ENCODE peak calls at places on chromosomes 16 and 17, in six cellular contexts. Y, N, T, E, F and O are unnamed samples.

GRCh38 chr16:87350681-87351319 is 32.8 kb downstream of the FBXO31 start:
- DNase-seq in F (no peak), T (no peak), N (no peak), E (no peak), Y (no peak), O (no peak)

GRCh38 chr16:57187508-57187854 is 1.4 kb downstream of the RSPRY1 start:
- DNase-seq in N (no peak), F (no peak), T (no peak), Y (no peak), E (no peak), O (no peak)

GRCh38 chr17:81417049-81417878 is 22.0 kb downstream of the BAHCC1 start:
- DNase-seq in E (no peak), Y (no peak), T (no peak), F (no peak), N (no peak), O (peak; percentile 85)

GRCh38 chr16:6891486-6891885 is 441.2 kb upstream of the RBFOX1 start:
- DNase-seq in F (no peak), Y (no peak), E (peak; percentile 74), N (no peak), T (no peak), O (no peak)

GRCh38 chr17:37299257-37299985 is 76.4 kb upstream of the C17orf78 start:
- DNase-seq in N (peak; percentile 35), E (no peak), F (no peak), T (no peak), Y (no peak), O (no peak)

GRCh38 chr17:72764632-72765041 is 327.9 kb downstream of the SLC39A11 start:
- DNase-seq in N (no peak), F (no peak), E (no peak), T (no peak), Y (no peak), O (no peak)

GRCh38 chr17:67050476-67051154 is 6.3 kb downstream of the CACNG1 start:
- DNase-seq in N (no peak), E (no peak), T (no peak), F (no peak), Y (no peak), O (no peak)

GRCh38 chr16:84839054-84839453 is 19.3 kb downstream of the CRISPLD2 start:
- DNase-seq in E (no peak), T (no peak), Y (no peak), F (no peak), N (no peak), O (no peak)

GRCh38 chr17:41315814-41316430 is 412 bp upstream of the KRTAP17-1 start:
- DNase-seq in N (no peak), T (no peak), F (no peak), E (no peak), Y (no peak), O (no peak)

GRCh38 chr16:16151315-16151714 is 72.0 kb downstream of the ABCC6 start:
- DNase-seq in N (no peak), F (no peak), T (no peak), Y (no peak), E (no peak), O (no peak)

GRCh38 chr16:67486805-67487204 is 3.5 kb upstream of the AGRP start:
- DNase-seq in E (no peak), T (no peak), N (no peak), F (no peak), Y (no peak), O (no peak)

GRCh38 chr17:61139219-61139618 is 260.4 kb upstream of the TBX2 start:
- DNase-seq in N (no peak), F (no peak), Y (peak; percentile 43), T (no peak), E (no peak), O (no peak)

GRCh38 chr16:47065766-47066688 is 77.7 kb downstream of the NETO2 start:
- DNase-seq in N (peak; percentile 33), Y (no peak), F (no peak), E (peak; percentile 66), T (no peak), O (no peak)

GRCh38 chr16:88807626-88808453 is 3.9 kb downstream of the APRT start:
- DNase-seq in N (no peak), Y (no peak), T (no peak), E (no peak), F (no peak), O (peak; percentile 65)

GRCh38 chr16:50821586-50821985 is 79.7 kb downstream of the CYLD start:
- DNase-seq in Y (no peak), F (peak; percentile 14), T (no peak), E (no peak), N (peak; percentile 28), O (no peak)

GRCh38 chr16:77431131-77431670 is 3.6 kb downstream of the ADAMTS18 start:
- DNase-seq in N (no peak), T (no peak), Y (no peak), F (no peak), E (no peak), O (no peak)

GRCh38 chr16:14248791-14249190 is 177.7 kb downstream of the MRTFB start:
- DNase-seq in N (no peak), T (no peak), E (peak; percentile 60), Y (no peak), F (no peak), O (no peak)

GRCh38 chr17:7113273-7114071 is 1.1 kb downstream of the ASGR2 start:
- DNase-seq in T (no peak), N (no peak), E (no peak), Y (no peak), F (no peak), O (no peak)

GRCh38 chr16:72501739-72502653 is 330.0 kb upstream of the PMFBP1 start:
- DNase-seq in E (no peak), Y (peak; percentile 45), N (peak; percentile 68), T (peak; percentile 27), F (peak; percentile 73), O (no peak)

GRCh38 chr17:9115446-9116265 is 94.3 kb downstream of the NTN1 start:
- DNase-seq in E (no peak), T (peak; percentile 28), N (peak; percentile 85), F (peak; percentile 9), Y (peak; percentile 27), O (peak; percentile 87)

GRCh38 chr17:9402590-9403199 is 172.9 kb downstream of the STX8 start:
- DNase-seq in F (peak; percentile 26), Y (no peak), N (peak; percentile 76), E (no peak), T (no peak), O (no peak)

GRCh38 chr17:47290870-47291241 is 32.9 kb upstream of the EFCAB13 start:
- DNase-seq in N (no peak), E (no peak), T (no peak), Y (no peak), F (peak; percentile 45), O (no peak)

GRCh38 chr17:73667184-73667959 is 23.1 kb upstream of the SDK2 start:
- DNase-seq in N (no peak), Y (no peak), F (no peak), T (no peak), E (peak; percentile 90), O (peak; percentile 48)

GRCh38 chr17:14089179-14089578 is 19.9 kb downstream of the COX10 start:
- DNase-seq in T (no peak), F (no peak), E (no peak), N (no peak), Y (no peak), O (no peak)

GRCh38 chr17:82544431-82545070 is 25.0 kb downstream of the FOXK2 start:
- DNase-seq in F (no peak), N (no peak), T (no peak), Y (no peak), E (no peak), O (no peak)

GRCh38 chr17:61401280-61402072 is 1.8 kb downstream of the TBX2 start:
- DNase-seq in T (no peak), Y (no peak), N (peak; percentile 63), F (no peak), E (no peak), O (no peak)

GRCh38 chr17:58692239-58693055 is at the start of gene RAD51C:
- DNase-seq in Y (peak; percentile 85), T (peak; percentile 86), N (peak; percentile 66), E (peak; percentile 93), F (peak; percentile 97), O (peak; percentile 82)
- TF ChIP-seq EP300 in Y (no peak), T (no peak), N (no peak), E (peak; percentile 36), F (peak; percentile 8), O (no peak)

GRCh38 chr16:30376508-30376907 is 1.9 kb downstream of the MYL11 start:
- DNase-seq in E (no peak), T (peak; percentile 57), Y (no peak), N (no peak), F (no peak), O (no peak)

GRCh38 chr16:30377050-30377811 is 2.6 kb downstream of the MYL11 start:
- DNase-seq in N (peak; percentile 92), Y (no peak), E (no peak), F (no peak), T (no peak), O (no peak)

GRCh38 chr16:30379165-30379783 is 3.1 kb downstream of the SEPTIN1 start:
- DNase-seq in E (no peak), N (no peak), F (no peak), Y (no peak), T (no peak), O (no peak)

GRCh38 chr16:30378236-30379164 is 3.9 kb downstream of the SEPTIN1 start:
- DNase-seq in F (peak; percentile 99), T (peak; percentile 100), Y (peak; percentile 99), E (peak; percentile 100), N (peak; percentile 99), O (peak; percentile 100)

GRCh38 chr16:30377812-30378235 is 3.2 kb downstream of the MYL11 start:
- DNase-seq in N (no peak), T (peak; percentile 96), E (peak; percentile 98), Y (peak; percentile 94), F (peak; percentile 95), O (peak; percentile 94)
- TF ChIP-seq POLR2A in N (peak; percentile 61), T (peak; percentile 91), E (peak; percentile 70), Y (peak; percentile 50), F (peak; percentile 81), O (peak; percentile 83)

GRCh38 chr16:539901-540530 is 12.5 kb downstream of the CAPN15 start:
- DNase-seq in F (no peak), Y (no peak), E (no peak), N (no peak), T (no peak), O (no peak)
- TF ChIP-seq CTCF in F (no peak), Y (no peak), E (no peak), N (no peak), T (no peak), O (no peak)

GRCh38 chr16:2039286-2040030 is 8.2 kb downstream of the NTHL1 start:
- DNase-seq in T (peak; percentile 91), E (peak; percentile 94), F (peak; percentile 36), N (no peak), Y (peak; percentile 83), O (peak; percentile 76)
- TF ChIP-seq EP300 in T (no peak), E (no peak), F (no peak), N (no peak), Y (no peak), O (no peak)